ENCODE peak calls at places on chromosome 7, in eight cellular contexts. U, J, R, Q, H, O, B and V are unnamed samples.

GRCh38 chr7:98922392-98923107 is 44.2 kb downstream of the TRRAP start:
- DNase-seq in U (peak; percentile 72), J (no peak), R (no peak), O (no peak), Q (no peak), B (peak; percentile 57), H (no peak), V (no peak)

GRCh38 chr7:4216016-4216415 is 466.1 kb upstream of the FOXK1 start:
- DNase-seq in O (no peak), U (no peak), J (no peak), Q (no peak), R (no peak), B (no peak), H (no peak), V (no peak)

GRCh38 chr7:46852795-46853194 is 729.1 kb downstream of the TNS3 start:
- DNase-seq in J (no peak), Q (no peak), B (no peak), O (no peak), U (no peak), H (no peak), R (no peak), V (no peak)

GRCh38 chr7:110835209-110835608 is 255.7 kb upstream of the LRRN3 start:
- DNase-seq in H (peak; percentile 5), O (no peak), Q (no peak), J (no peak), U (no peak), R (no peak), B (no peak), V (no peak)

GRCh38 chr7:137354361-137354760 is 10.8 kb upstream of the PTN start:
- DNase-seq in B (peak; percentile 33), U (no peak), Q (no peak), J (no peak), R (no peak), H (no peak), O (peak; percentile 21), V (no peak)

GRCh38 chr7:51313276-51314035 is 3.2 kb downstream of the COBL start:
- DNase-seq in H (no peak), O (no peak), R (no peak), B (no peak), J (no peak), U (no peak), Q (no peak), V (no peak)

GRCh38 chr7:17902599-17902998 is 37.7 kb downstream of the SNX13 start:
- DNase-seq in U (no peak), Q (peak; percentile 75), R (no peak), O (no peak), J (no peak), H (no peak), B (no peak), V (no peak)

GRCh38 chr7:23469150-23469960 is 936 bp downstream of the IGF2BP3 start:
- DNase-seq in O (no peak), H (no peak), B (no peak), R (no peak), J (no peak), Q (no peak), U (no peak), V (peak; percentile 74)

GRCh38 chr7:117731455-117731854 is 141.8 kb downstream of the CTTNBP2 start:
- DNase-seq in U (no peak), R (no peak), B (peak; percentile 11), H (no peak), J (no peak), Q (no peak), O (no peak), V (peak; percentile 21)
- H3K4me3 ChIP-seq in U (no peak overlapping the region), R (no peak overlapping the region), B (no peak overlapping the region), H (no peak overlapping the region), J (no peak overlapping the region), Q (no peak overlapping the region), O (no peak overlapping the region), V (no peak overlapping the region)

DNA sequence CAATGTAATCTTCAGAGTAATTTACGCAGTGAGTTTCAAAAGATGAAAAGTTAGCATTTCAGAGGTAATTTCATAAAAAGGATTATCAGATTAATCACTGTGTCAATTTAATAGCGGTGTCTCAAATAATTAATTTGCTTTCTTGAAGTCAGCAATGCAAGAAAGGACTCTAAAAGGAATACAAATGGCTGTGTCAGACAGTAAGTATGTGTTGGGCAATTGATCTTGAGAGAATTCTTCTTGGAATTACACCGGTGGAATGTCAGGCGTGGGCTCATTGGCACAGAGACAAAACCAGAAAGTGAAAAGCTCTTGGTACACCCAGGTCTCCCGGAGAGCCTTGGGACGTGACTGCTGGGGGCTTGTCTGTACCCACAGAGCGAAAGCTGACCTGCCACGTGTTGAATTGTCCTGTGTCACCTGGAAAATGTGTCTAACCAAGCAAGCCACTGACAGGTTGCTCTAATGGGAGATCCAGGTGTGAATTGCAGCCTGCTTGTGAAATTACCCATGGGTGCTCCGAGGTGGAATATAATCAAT is 60.5 kb downstream of the TMEM209 start:
- DNase-seq in Q (no peak), B (peak; percentile 24), U (no peak), O (no peak), R (no peak), H (no peak), J (no peak), V (no peak)
- TF ChIP-seq CTCF in Q (no peak), B (no peak), U (no peak), O (no peak), R (no peak), H (no peak), J (no peak), V (no peak)

GRCh38 chr7:149003560-149004305 is 24.6 kb downstream of the PDIA4 start:
- DNase-seq in Q (no peak), O (no peak), J (no peak), U (no peak), B (no peak), R (no peak), H (no peak), V (no peak)

GRCh38 chr7:149003018-149003417 is 25.3 kb downstream of the PDIA4 start:
- DNase-seq in B (no peak), R (no peak), H (no peak), J (no peak), Q (no peak), U (no peak), O (no peak), V (no peak)

GRCh38 chr7:149006345-149006725 is 22.0 kb downstream of the PDIA4 start:
- DNase-seq in H (no peak), J (no peak), U (no peak), R (no peak), O (no peak), Q (no peak), B (no peak), V (no peak)

GRCh38 chr7:149005427-149006344 is 22.6 kb downstream of the PDIA4 start:
- DNase-seq in J (peak; percentile 74), U (peak; percentile 93), Q (peak; percentile 95), O (peak; percentile 85), B (peak; percentile 60), H (peak; percentile 77), R (peak; percentile 79), V (peak; percentile 43)

DNA sequence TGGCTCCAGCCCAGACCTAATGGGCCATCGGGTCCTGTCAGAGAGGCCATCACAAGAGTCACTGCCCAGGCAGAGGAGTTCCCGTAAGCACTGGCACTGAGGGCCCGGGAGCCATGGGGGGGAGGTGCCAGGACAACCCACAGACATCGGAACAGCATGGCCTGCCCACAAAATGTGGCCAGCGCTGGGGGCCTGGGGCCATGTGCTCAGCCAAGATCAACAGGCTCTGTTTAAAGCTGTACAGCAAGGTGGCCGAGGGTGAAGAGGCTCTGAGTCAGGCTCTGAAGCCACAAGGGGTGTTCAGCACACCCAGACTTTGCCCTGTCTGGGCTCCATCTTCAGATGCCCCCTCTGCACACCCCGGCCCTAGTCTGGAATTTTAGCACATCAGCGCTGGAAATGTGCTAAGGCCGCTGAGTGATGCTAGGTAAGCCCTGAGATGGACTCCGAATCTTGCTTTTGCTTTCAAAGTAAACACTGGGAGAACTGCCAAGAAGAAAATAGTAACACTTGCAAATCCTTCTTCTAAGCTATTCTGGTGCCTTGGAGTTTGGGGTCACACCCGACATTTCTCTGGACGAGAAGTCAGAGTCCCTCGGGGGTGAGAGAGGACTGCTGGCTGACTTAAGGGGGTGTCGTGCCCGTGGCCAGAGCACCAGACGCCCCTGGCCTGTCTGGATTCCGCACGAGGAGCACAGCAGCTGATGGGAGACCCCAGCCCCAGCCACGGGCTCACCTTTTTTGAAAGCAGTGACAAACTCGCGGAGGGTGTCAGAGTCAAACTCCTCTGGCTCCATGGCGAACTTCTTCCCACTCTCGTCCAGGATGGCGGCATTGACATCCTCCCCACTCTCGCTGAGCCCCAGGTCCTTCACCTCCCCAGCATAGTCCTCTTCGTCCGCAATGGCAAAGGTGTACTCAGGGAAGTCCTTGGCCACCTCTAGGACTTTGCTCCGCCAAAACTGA is 23.6 kb downstream of the PDIA4 start:
- DNase-seq in R (no peak), O (no peak), Q (no peak), H (no peak), J (no peak), U (no peak), B (no peak), V (no peak)
- H3K36me3 ChIP-seq in R (peaks cover 81% of the 10 kb centered on the region), O (peaks cover 6% of the 10 kb centered on the region), Q (peaks cover 47% of the 10 kb centered on the region), H (peaks cover 82% of the 10 kb centered on the region), J (peaks cover 6% of the 10 kb centered on the region), U (peaks cover 82% of the 10 kb centered on the region), B (peaks cover 73% of the 10 kb centered on the region), V (peaks cover 70% of the 10 kb centered on the region)

GRCh38 chr7:142806021-142806353 is 35.2 kb downstream of the PRSS2 start:
- DNase-seq in Q (no peak), H (peak; percentile 48), O (no peak), R (no peak), U (no peak), B (no peak), J (no peak), V (no peak)
- H3K4me3 ChIP-seq in Q (no peak overlapping the region), H (no peak overlapping the region), O (no peak overlapping the region), R (no peak overlapping the region), U (no peak overlapping the region), B (no peak overlapping the region), J (no peak overlapping the region), V (no peak overlapping the region)